ENCODE peak calls at places on chromosomes 16 and 17, in seven cellular contexts. X is CD8-positive, alpha-beta T cell; J is upper lobe of left lung; T is uterus; U is mesendoderm; N is pancreas; W is colonic mucosa. R is an unnamed sample.

GRCh38 chr16:88087517-88087877 is 136.3 kb downstream of the BANP start:
- DNase-seq in X (no peak), J (no peak), T (no peak), U (no peak), N (no peak), W (no peak), R (no peak)

GRCh38 chr17:65324574-65324973 is 187.4 kb downstream of the RGS9 start:
- DNase-seq in X (no peak), J (no peak), T (no peak), U (no peak), N (no peak), W (no peak), R (no peak)

GRCh38 chr16:87206646-87207451 is 110.3 kb downstream of the C16orf95 start:
- DNase-seq in X (no peak), J (no peak), T (no peak), U (no peak), N (no peak), W (no peak), R (no peak)

GRCh38 chr17:17435323-17435722 is 41.5 kb upstream of the MED9 start:
- DNase-seq in X (no peak), J (no peak), T (no peak), U (no peak), N (no peak), W (no peak), R (peak; percentile 75)

GRCh38 chr17:82217120-82217529 is 4.5 kb upstream of the CCDC57 start:
- DNase-seq in X (no peak), J (peak; percentile 56), T (no peak), U (no peak), N (peak; percentile 32), W (no peak), R (no peak)

GRCh38 chr16:11029948-11030347 is 85.6 kb downstream of the CLEC16A start:
- DNase-seq in X (no peak), J (no peak), T (no peak), U (no peak), N (no peak), W (no peak), R (no peak)

GRCh38 chr17:41529491-41529915 is 1.4 kb upstream of the KRT19 start:
- DNase-seq in X (no peak), J (no peak), T (no peak), U (no peak), N (no peak), W (no peak), R (no peak)

GRCh38 chr16:87551487-87551886 is 50.8 kb upstream of the JPH3 start:
- DNase-seq in X (no peak), J (no peak), T (no peak), U (no peak), N (no peak), W (no peak), R (no peak)

GRCh38 chr17:64073771-64074703 is 53.6 kb upstream of the ICAM2 start:
- DNase-seq in X (no peak), J (peak; percentile 52), T (no peak), U (no peak), N (no peak), W (no peak), R (no peak)

GRCh38 chr16:73051903-73052302 is 4.0 kb upstream of the ZFHX3 start:
- DNase-seq in X (no peak), J (no peak), T (no peak), U (peak; percentile 48), N (no peak), W (no peak), R (no peak)

GRCh38 chr16:11063432-11064201 is 119.3 kb downstream of the CLEC16A start:
- DNase-seq in X (no peak), J (no peak), T (no peak), U (no peak), N (no peak), W (no peak), R (no peak)

GRCh38 chr17:42677921-42678781 is 1.4 kb upstream of the PLEKHH3 start:
- DNase-seq in X (peak; percentile 81), J (peak; percentile 94), T (peak; percentile 90), U (peak; percentile 98), N (peak; percentile 86), W (peak; percentile 91), R (peak; percentile 99)

GRCh38 chr17:42681976-42682375 is 333 bp upstream of the CCR10 start:
- DNase-seq in X (no peak), J (no peak), T (no peak), U (no peak), N (no peak), W (no peak), R (no peak)

GRCh38 chr17:42679001-42679491 is 2.3 kb upstream of the PLEKHH3 start:
- DNase-seq in X (no peak), J (peak; percentile 76), T (peak; percentile 73), U (peak; percentile 79), N (peak; percentile 74), W (peak; percentile 75), R (peak; percentile 74)

GRCh38 chr17:42680331-42680808 is 1.3 kb downstream of the CCR10 start:
- DNase-seq in X (no peak), J (no peak), T (peak; percentile 73), U (peak; percentile 37), N (peak; percentile 26), W (no peak), R (peak; percentile 37)

DNA sequence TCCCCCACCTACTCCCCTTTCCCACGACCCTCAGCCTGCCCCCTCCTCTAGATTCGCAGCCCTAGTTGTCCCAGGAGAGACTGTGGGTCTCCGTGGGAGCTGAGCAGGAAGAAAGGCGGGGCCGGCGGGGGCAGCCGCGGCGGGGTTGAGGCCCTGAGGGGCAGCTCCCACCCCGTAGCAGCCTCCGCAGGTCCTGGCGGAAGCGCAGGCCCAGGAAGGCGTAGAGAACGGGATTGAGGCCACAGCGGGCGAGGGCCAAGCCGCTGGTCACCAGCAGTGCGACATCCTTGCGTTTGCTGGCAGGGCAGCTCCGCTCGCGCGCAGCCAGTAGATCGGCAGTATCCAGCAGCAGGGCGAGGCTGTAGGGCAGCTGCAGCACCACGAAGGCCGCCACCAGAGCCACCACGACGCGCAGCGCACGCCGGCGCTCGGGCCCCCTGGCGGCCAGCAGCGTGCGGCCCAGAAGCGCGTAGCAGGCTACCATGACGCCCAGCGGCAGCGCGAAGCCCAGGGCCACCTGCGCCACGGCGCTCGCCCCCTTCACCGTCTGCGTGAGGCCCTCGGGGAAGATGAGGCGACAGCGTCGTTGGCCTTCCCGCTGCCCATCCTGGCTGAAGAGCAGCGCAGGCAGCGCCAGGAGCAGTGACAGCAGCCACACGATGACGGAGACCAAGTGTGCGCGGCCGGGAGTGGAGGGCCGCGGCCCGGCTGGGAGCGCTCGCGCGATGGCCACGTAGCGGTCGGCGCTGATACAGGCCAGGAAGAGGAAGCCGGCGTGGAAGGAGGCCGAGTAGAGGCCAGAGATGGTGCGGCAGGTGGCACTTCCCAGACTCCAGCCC is 1.9 kb downstream of the CCR10 start:
- DNase-seq in X (peak; percentile 86), J (peak; percentile 81), T (peak; percentile 63), U (peak; percentile 94), N (peak; percentile 78), W (peak; percentile 79), R (peak; percentile 93)
- H3K4me1 ChIP-seq in X (peaks cover 72% of the 10 kb centered on the region), J (peaks cover 85% of the 10 kb centered on the region), T (peaks cover 17% of the 10 kb centered on the region), U (peaks cover 21% of the 10 kb centered on the region), N (peaks cover 6% of the 10 kb centered on the region), W (peaks cover 45% of the 10 kb centered on the region), R (peaks cover 28% of the 10 kb centered on the region)

GRCh38 chr16:2152695-2153506 is 2.7 kb upstream of the TRAF7 start:
- DNase-seq in X (no peak), J (no peak), T (no peak), U (peak; percentile 52), N (peak; percentile 82), W (peak; percentile 58), R (no peak)
- H3K4me1 ChIP-seq in X (peaks cover 82% of the 10 kb centered on the region), J (peaks cover 90% of the 10 kb centered on the region), T (peaks cover 35% of the 10 kb centered on the region), U (peaks cover 8% of the 10 kb centered on the region), N (peaks cover 32% of the 10 kb centered on the region), W (peaks cover 55% of the 10 kb centered on the region), R (peaks cover 53% of the 10 kb centered on the region)

DNA sequence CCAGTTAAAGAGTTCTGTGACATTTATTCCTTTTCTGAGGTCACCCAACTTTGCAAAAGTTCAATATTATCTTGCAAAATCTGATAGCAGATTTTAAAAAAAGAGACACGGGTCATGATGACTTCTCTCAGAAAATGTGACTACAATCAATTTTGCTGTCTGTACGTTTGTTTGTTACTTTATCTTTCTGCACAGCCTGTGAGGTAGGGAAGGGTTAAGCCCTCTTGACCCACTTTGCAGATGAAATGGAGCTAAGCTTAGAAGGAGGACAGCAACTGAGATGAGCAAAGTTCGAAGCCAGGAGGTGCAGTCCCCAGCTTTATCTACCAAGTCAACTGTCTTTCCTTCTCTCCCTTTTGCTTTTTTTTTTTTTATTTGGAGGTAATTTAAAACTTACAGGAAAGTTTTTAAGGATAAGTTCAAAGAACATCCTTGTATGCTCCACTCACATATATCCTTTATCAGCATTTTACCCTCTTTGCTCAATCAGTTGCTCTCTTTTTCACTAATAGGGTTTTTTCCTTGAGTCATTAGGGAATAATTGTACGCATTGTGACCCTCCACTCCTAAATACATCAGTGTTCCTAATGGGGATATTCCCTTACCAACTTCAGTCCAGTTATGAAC is 86.8 kb downstream of the MSI2 start:
- DNase-seq in X (no peak), J (no peak), T (no peak), U (no peak), N (no peak), W (no peak), R (no peak)
- H3K4me1 ChIP-seq in X (peaks cover 3% of the 10 kb centered on the region), J (no peaks in the 10 kb centered on the region), T (no peaks in the 10 kb centered on the region), U (no peaks in the 10 kb centered on the region), N (peaks cover 7% of the 10 kb centered on the region), W (no peaks in the 10 kb centered on the region), R (no peaks in the 10 kb centered on the region)

DNA sequence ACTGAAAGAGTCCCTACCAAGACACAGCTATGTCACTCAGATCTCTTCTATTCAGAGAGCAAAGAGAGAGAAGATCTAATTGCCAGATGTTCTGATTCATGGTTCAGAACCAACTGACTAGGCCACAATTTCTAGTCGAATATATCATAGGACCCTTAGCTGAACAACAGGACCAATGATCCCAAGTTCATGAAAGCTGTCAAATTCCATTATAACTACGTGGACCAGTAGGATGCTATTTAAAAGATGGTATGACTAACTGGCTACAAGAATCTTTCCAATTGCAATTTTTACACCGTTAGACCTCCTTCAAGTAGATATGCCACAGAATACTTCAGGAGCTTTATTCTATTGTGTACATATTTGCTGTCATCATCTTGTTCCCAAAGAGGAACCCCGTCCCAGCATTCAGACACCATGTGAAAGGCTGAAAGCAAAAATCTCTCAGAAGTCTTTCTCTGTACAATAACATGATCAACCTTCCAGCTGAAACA is 26.0 kb downstream of the DCUN1D3 start:
- DNase-seq in X (no peak), J (no peak), T (no peak), U (no peak), N (no peak), W (no peak), R (no peak)
- H3K4me1 ChIP-seq in X (peaks cover 22% of the 10 kb centered on the region), J (peaks cover 60% of the 10 kb centered on the region), T (peaks cover 2% of the 10 kb centered on the region), U (peaks cover 20% of the 10 kb centered on the region), N (peaks cover 23% of the 10 kb centered on the region), W (peaks cover 3% of the 10 kb centered on the region), R (peaks cover 17% of the 10 kb centered on the region)

R was measured in Caco-2.